ENCODE peak calls at places on chromosomes 5 and 9, in eight cellular contexts. Y is fibroblast of gingiva, M is NCI-H748 treated with DMSO at 0.1 percent for 48 hours, X is cardiac fibroblast, C is retina, U is mesenteric fat pad, P is fibroblast of mammary gland, W is IMR-90. J is an unnamed sample.

GRCh38 chr5:75566710-75567309 is 44.4 kb upstream of the ANKDD1B start:
- DNase-seq in Y (peak; percentile 82), M (no peak), X (peak; percentile 94), C (no peak), U (no peak), P (peak; percentile 95), W (peak; percentile 96), J (no peak)

GRCh38 chr5:126031989-126032716 is 391.1 kb upstream of the GRAMD2B start:
- DNase-seq in Y (peak; percentile 50), M (peak; percentile 41), X (peak; percentile 85), C (no peak), U (no peak), P (peak; percentile 79), W (peak; percentile 35), J (no peak)

GRCh38 chr9:129317179-129318011 is 139.3 kb upstream of the IER5L start:
- DNase-seq in Y (peak; percentile 32), M (no peak), X (peak; percentile 66), C (no peak), U (peak; percentile 68), P (peak; percentile 69), W (peak; percentile 45), J (peak; percentile 57)

GRCh38 chr9:133685653-133686504 is 49.7 kb downstream of the DBH start:
- DNase-seq in Y (no peak), M (no peak), X (no peak), C (no peak), U (no peak), P (no peak), W (no peak), J (peak; percentile 13)

GRCh38 chr9:135418161-135418560 is 61.4 kb upstream of the PPP1R26 start:
- DNase-seq in Y (no peak), M (no peak), X (no peak), C (no peak), U (no peak), P (no peak), W (no peak), J (no peak)

GRCh38 chr5:177494356-177495195 is 2.8 kb downstream of the PDLIM7 start:
- DNase-seq in Y (peak; percentile 40), M (no peak), X (peak; percentile 91), C (no peak), U (no peak), P (peak; percentile 93), W (peak; percentile 92), J (no peak)

GRCh38 chr5:121797677-121798518 is 53.8 kb upstream of the FTMT start:
- DNase-seq in Y (no peak), M (no peak), X (no peak), C (no peak), U (no peak), P (no peak), W (no peak), J (no peak)

GRCh38 chr5:104189909-104190308 is 627.3 kb upstream of the NUDT12 start:
- DNase-seq in Y (no peak), M (no peak), X (peak; percentile 39), C (no peak), U (no peak), P (peak; percentile 37), W (peak; percentile 59), J (no peak)

GRCh38 chr9:134340475-134341186 is 14.4 kb downstream of the RXRA start:
- DNase-seq in Y (no peak), M (no peak), X (no peak), C (no peak), U (no peak), P (no peak), W (no peak), J (no peak)

GRCh38 chr5:167295686-167296015 is 995.8 kb upstream of the WWC1 start:
- DNase-seq in Y (peak; percentile 12), M (no peak), X (peak; percentile 37), C (no peak), U (no peak), P (peak; percentile 22), W (no peak), J (no peak)

GRCh38 chr5:114363837-114364236 is 2.0 kb downstream of the KCNN2 start:
- DNase-seq in Y (no peak), M (no peak), X (no peak), C (no peak), U (no peak), P (no peak), W (no peak), J (no peak)

GRCh38 chr9:110875275-110875674 is 163.0 kb downstream of the LPAR1 start:
- DNase-seq in Y (no peak), M (no peak), X (no peak), C (no peak), U (no peak), P (no peak), W (no peak), J (peak; percentile 31)

GRCh38 chr5:9546973-9547947 is 1.4 kb upstream of the SEMA5A start:
- DNase-seq in Y (peak; percentile 91), M (peak; percentile 17), X (peak; percentile 92), C (peak; percentile 44), U (no peak), P (peak; percentile 59), W (peak; percentile 62), J (no peak)

GRCh38 chr9:89356782-89357181 is 38.5 kb downstream of the SECISBP2 start:
- DNase-seq in Y (no peak), M (no peak), X (no peak), C (no peak), U (peak; percentile 45), P (no peak), W (no peak), J (no peak)

GRCh38 chr5:94830520-94830919 is 212.1 kb downstream of the SLF1 start:
- DNase-seq in Y (no peak), M (no peak), X (peak; percentile 5), C (no peak), U (no peak), P (peak; percentile 32), W (no peak), J (no peak)

GRCh38 chr5:40736103-40736875 is 19.5 kb downstream of the TTC33 start:
- DNase-seq in Y (peak; percentile 42), M (peak; percentile 84), X (peak; percentile 70), C (peak; percentile 24), U (no peak), P (peak; percentile 76), W (peak; percentile 74), J (no peak)

GRCh38 chr5:132773601-132774355 is 3.3 kb downstream of the SEPTIN8 start:
- DNase-seq in Y (no peak), M (no peak), X (no peak), C (no peak), U (peak; percentile 67), P (no peak), W (no peak), J (no peak)

GRCh38 chr5:72849546-72849945 is 33.1 kb downstream of the TNPO1 start:
- DNase-seq in Y (no peak), M (no peak), X (no peak), C (no peak), U (no peak), P (no peak), W (no peak), J (no peak)

GRCh38 chr9:36793277-36793676 is 220.6 kb downstream of the MELK start:
- DNase-seq in Y (no peak), M (no peak), X (no peak), C (no peak), U (peak; percentile 57), P (no peak), W (no peak), J (peak; percentile 55)

GRCh38 chr9:116152390-116152789 is 1.2 kb upstream of the PAPPA start:
- DNase-seq in Y (peak; percentile 45), M (peak; percentile 51), X (peak; percentile 76), C (peak; percentile 29), U (no peak), P (peak; percentile 68), W (peak; percentile 70), J (no peak)

GRCh38 chr5:10151656-10152055 is 98.0 kb downstream of the ATPSCKMT start:
- DNase-seq in Y (no peak), M (no peak), X (no peak), C (no peak), U (no peak), P (peak; percentile 1), W (peak; percentile 9), J (no peak)

GRCh38 chr5:97545856-97546570 is 363.0 kb upstream of the RIOK2 start:
- DNase-seq in Y (peak; percentile 8), M (no peak), X (peak; percentile 33), C (peak; percentile 34), U (no peak), P (peak; percentile 41), W (peak; percentile 50), J (no peak)

J was measured in glutamatergic neuron.